ENCODE peak calls at places on chromosomes 2 and 18, in six cellular contexts. Y is fibroblast of lung, U is neural progenitor cell, A is H1, S is astrocyte, C is GM23248. I is an unnamed sample.

GRCh38 chr2:23367760-23368159 is 17.2 kb upstream of the KLHL29 start:
- DNase-seq in S (no peak), Y (peak), A (no peak), C (peak), U (no peak), I (no peak)

GRCh38 chr18:6482198-6482977 is 67.7 kb upstream of the L3MBTL4 start:
- DNase-seq in C (peak), U (peak), Y (peak), A (peak), S (peak), I (peak)

GRCh38 chr18:47632970-47633635 is 297.4 kb downstream of the SMAD2 start:
- DNase-seq in S (no peak), Y (no peak), C (no peak), A (no peak), U (no peak), I (no peak)

GRCh38 chr2:181660181-181660580 is 3.3 kb upstream of the CERKL start:
- DNase-seq in A (no peak), Y (no peak), U (no peak), C (no peak), S (no peak), I (no peak)

GRCh38 chr2:70181363-70181956 is 9.4 kb downstream of the C2orf42 start:
- DNase-seq in U (no peak), C (no peak), Y (no peak), S (no peak), A (no peak), I (no peak)

GRCh38 chr2:121596221-121597080 is 52.8 kb downstream of the CLASP1 start:
- DNase-seq in A (no peak), Y (peak), S (peak), C (peak), U (peak), I (peak)

GRCh38 chr18:79572848-79573451 is 106.7 kb upstream of the CTDP1 start:
- DNase-seq in S (no peak), A (no peak), U (no peak), Y (no peak), C (no peak), I (peak)

GRCh38 chr2:121004950-121005349 is 269.3 kb downstream of the GLI2 start:
- DNase-seq in C (no peak), Y (no peak), S (no peak), U (no peak), A (no peak), I (no peak)

GRCh38 chr18:11327656-11328055 is 178.3 kb upstream of the PIEZO2 start:
- DNase-seq in S (peak), C (peak), Y (peak), U (no peak), A (no peak), I (no peak)

GRCh38 chr2:35447210-35447609 is 908.4 kb upstream of the CRIM1 start:
- DNase-seq in Y (no peak), S (no peak), A (no peak), U (no peak), C (no peak), I (no peak)

GRCh38 chr2:9768388-9768787 is 74.9 kb upstream of the TAF1B start:
- DNase-seq in U (peak), A (peak), S (no peak), C (no peak), Y (no peak), I (peak)

GRCh38 chr2:204931562-204931961 is 386.3 kb downstream of the PARD3B start:
- DNase-seq in S (peak), C (peak), U (no peak), Y (no peak), A (no peak), I (no peak)

DNA sequence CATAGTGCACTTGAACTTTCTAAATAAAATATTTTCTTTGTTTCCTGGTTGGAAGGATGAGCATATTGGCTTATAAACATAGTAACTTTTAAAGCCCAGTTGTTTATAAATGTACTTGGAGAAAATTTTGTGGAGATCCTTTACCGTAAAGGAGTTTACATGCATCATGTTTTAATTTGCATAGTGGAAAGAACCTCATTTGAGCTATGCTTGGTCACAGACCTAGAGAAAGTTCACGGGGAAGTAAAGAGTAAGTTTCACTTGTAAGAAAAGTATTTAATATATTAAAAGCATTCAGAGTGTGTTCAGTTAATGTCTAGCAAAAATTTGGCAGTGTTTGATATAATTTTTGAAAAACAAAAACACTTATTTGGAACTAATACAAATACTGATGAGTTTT is 45.3 kb downstream of the PIKFYVE start:
- DNase-seq in C (no peak), U (no peak), S (no peak), Y (no peak), A (no peak), I (no peak)
- H3K27ac ChIP-seq in C (no peak), U (no peak), S (no peak), Y (no peak), A (no peak), I (no peak)

GRCh38 chr2:31000970-31001369 is 137.3 kb downstream of the GALNT14 start:
- DNase-seq in C (no peak), A (no peak), Y (no peak), U (no peak), S (no peak), I (no peak)

GRCh38 chr2:31003717-31004116 is 134.5 kb downstream of the GALNT14 start:
- DNase-seq in Y (no peak), S (no peak), A (no peak), C (no peak), U (no peak), I (no peak)

GRCh38 chr2:31004252-31004651 is 134.0 kb downstream of the GALNT14 start:
- DNase-seq in S (no peak), A (no peak), U (no peak), Y (no peak), C (no peak), I (no peak)

GRCh38 chr2:31002510-31002909 is 135.7 kb downstream of the GALNT14 start:
- DNase-seq in C (no peak), A (no peak), Y (no peak), U (no peak), S (no peak), I (no peak)
- H2AFZ ChIP-seq in C (no peak), A (no peak), Y (no peak), U (no peak), S (no peak), I (no peak)

GRCh38 chr2:173027181-173028128 is 48.2 kb upstream of the MAP3K20 start:
- DNase-seq in C (peak), A (peak), Y (peak), S (peak), U (peak), I (peak)
- H3K27ac ChIP-seq in C (no peak), A (no peak), Y (no peak), S (no peak), U (no peak), I (no peak)

DNA sequence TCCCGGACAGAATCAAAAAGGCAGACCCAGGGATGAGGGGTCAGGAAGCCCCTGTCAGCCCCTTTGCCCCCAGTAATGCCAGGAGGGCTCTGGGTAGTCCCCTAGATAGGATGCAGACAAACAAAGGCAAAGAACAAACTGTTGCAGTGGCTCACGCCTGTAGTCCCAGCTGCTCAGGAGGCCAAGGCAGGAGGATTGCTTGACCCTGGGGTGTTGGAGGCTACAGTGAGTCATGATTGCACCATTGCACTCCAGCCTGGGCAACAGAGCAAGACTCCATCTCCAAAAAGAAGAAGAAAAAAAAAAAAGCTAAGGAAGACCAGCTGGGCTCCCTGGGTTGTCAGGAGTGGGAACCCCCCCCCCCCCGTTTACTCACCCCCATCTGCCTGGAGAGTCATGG is 24.4 kb upstream of the PTMA start:
- DNase-seq in A (no peak), U (no peak), Y (no peak), S (no peak), C (no peak), I (peak)
- H2AFZ ChIP-seq in A (no peak), U (no peak), Y (no peak), S (no peak), C (no peak), I (no peak)

GRCh38 chr2:85012431-85012830 is 41.5 kb downstream of the KCMF1 start:
- DNase-seq in C (no peak), S (no peak), A (no peak), Y (no peak), U (no peak), I (no peak)

GRCh38 chr2:85012855-85013254 is 41.9 kb downstream of the KCMF1 start:
- DNase-seq in C (peak), U (no peak), A (no peak), Y (no peak), S (no peak), I (no peak)

GRCh38 chr2:85009019-85009618 is 38.2 kb downstream of the KCMF1 start:
- DNase-seq in U (no peak), A (no peak), Y (no peak), S (no peak), C (no peak), I (no peak)

GRCh38 chr2:85011747-85012146 is 40.8 kb downstream of the KCMF1 start:
- DNase-seq in Y (no peak), A (no peak), U (peak), S (no peak), C (no peak), I (no peak)

DNA sequence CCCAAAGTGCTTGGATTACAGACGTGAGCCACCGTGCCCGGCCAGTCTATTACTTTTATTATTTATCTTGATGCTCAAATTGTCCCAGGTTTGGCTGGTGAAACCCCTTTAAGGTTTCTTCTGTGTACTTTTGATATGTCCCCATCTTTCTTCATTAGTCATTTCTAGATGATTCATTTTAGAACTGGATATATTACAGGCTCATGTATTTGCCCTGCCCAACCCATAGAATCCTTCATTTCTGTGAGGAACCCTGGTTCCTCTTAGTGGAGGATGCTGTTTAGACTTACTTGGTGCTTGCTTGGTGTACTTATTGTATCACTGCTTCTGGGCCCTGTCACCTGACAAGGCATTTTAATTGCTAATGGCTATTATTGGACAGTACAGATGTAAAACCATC is 40.1 kb downstream of the KCMF1 start:
- DNase-seq in U (no peak), S (no peak), A (no peak), Y (no peak), C (peak), I (peak)
- H3K27ac ChIP-seq in U (no peak), S (no peak), A (no peak), Y (no peak), C (no peak), I (no peak)

GRCh38 chr2:28674062-28674712 is 77.4 kb upstream of the PPP1CB start:
- DNase-seq in Y (peak), C (peak), U (no peak), S (peak), A (no peak), I (peak)
- H2AFZ ChIP-seq in Y (no peak), C (no peak), U (no peak), S (no peak), A (no peak), I (no peak)

DNA sequence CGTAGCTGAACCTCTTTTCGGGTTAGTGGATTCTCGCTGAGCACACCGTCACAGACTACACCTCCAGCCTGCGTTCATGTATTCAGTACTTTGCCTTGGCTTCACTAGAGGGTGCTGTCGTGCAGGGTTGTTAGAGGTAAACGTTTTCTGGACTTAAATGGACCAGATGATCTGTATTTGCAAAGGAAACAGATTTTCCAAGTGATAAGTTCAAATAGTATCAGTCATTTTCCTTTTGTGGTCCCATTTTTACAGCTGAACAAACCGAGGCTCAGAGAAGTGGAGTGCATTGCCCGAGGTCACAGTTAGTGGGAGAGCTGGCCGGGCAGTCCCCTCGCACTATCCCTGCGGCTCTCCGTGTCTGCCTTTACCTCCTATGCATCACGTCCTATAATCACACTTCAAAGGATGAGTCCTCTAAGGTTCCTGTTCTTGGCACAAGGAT is 125.9 kb downstream of the MAP4K4 start:
- DNase-seq in A (no peak), U (peak), Y (peak), S (peak), C (peak), I (no peak)
- H3K27ac ChIP-seq in A (no peak), U (no peak), Y (no peak), S (peak), C (peak), I (peak)

I was measured in osteoblast.